ENCODE peak calls at places on chromosome 19, in eight cellular contexts. C is left ventricle myocardium inferior, N is kidney, D is tibial nerve, S is A549, J is hepatocyte, Y is right atrium auricular region, E is gastrocnemius medialis. W is an unnamed sample. For H3K9me3 and H3K4me1, the result is how much of the 10 kb centered on the place peaks cover.

GRCh38 chr19:49738242-49738641 is 24.9 kb downstream of the TSKS start:
- DNase-seq in N (no peak), Y (no peak), J (no peak), C (no peak), S (no peak), E (no peak), D (no peak), W (no peak)

GRCh38 chr19:43789029-43789428 is 8.3 kb upstream of the KCNN4 start:
- DNase-seq in N (no peak), D (no peak), S (peak), J (peak), C (no peak), Y (no peak), E (no peak), W (peak)

GRCh38 chr19:535017-535835 is 3.7 kb downstream of the CDC34 start:
- DNase-seq in S (no peak), C (no peak), N (peak), Y (no peak), E (peak), J (no peak), D (no peak), W (no peak)

GRCh38 chr19:49469828-49470614 is 4.0 kb upstream of the FLT3LG start:
- DNase-seq in Y (no peak), D (no peak), S (peak), E (no peak), J (no peak), N (no peak), C (no peak), W (no peak)

GRCh38 chr19:49660338-49660961 is 5.2 kb downstream of the IRF3 start:
- DNase-seq in Y (no peak), C (no peak), D (no peak), S (no peak), E (no peak), J (no peak), N (no peak), W (no peak)

GRCh38 chr19:57239982-57240310 is 486 bp upstream of the ZNF805 start:
- DNase-seq in C (peak), J (no peak), Y (no peak), E (no peak), D (no peak), S (no peak), N (no peak), W (no peak)

GRCh38 chr19:18701250-18701608 is 17.7 kb downstream of the CRTC1 start:
- DNase-seq in D (no peak), J (no peak), C (no peak), S (no peak), E (no peak), N (no peak), Y (no peak), W (no peak)

GRCh38 chr19:45908956-45909355 is 5.6 kb downstream of the NANOS2 start:
- DNase-seq in N (no peak), S (no peak), C (no peak), E (no peak), Y (no peak), J (no peak), D (no peak), W (no peak)

GRCh38 chr19:287381-287871 is 3.8 kb downstream of the PLPP2 start:
- DNase-seq in C (no peak), S (no peak), D (no peak), Y (no peak), E (no peak), J (no peak), N (no peak), W (no peak)

GRCh38 chr19:48271531-48272151 is 1.8 kb downstream of the ZNF114 start:
- DNase-seq in J (peak), C (peak), S (peak), E (no peak), D (no peak), N (peak), Y (no peak), W (peak)

GRCh38 chr19:14427461-14427860 is 5.6 kb upstream of the PKN1 start:
- DNase-seq in C (no peak), S (no peak), Y (no peak), D (no peak), E (no peak), N (no peak), J (no peak), W (no peak)

GRCh38 chr19:19385900-19386339 is 19.6 kb upstream of the GATAD2A start:
- DNase-seq in E (no peak), C (no peak), S (no peak), D (no peak), N (peak), J (no peak), Y (no peak), W (no peak)

GRCh38 chr19:51607920-51608562 is 22.2 kb downstream of the SIGLEC5 start:
- DNase-seq in C (peak), N (peak), S (peak), J (peak), E (peak), D (peak), Y (no peak), W (peak)

GRCh38 chr19:31500921-31501320 is 151.7 kb upstream of the TSHZ3 start:
- DNase-seq in N (no peak), J (no peak), D (no peak), S (no peak), Y (peak), E (no peak), C (no peak), W (no peak)

GRCh38 chr19:45406957-45407375 is 522 bp downstream of the POLR1G start:
- DNase-seq in S (no peak), D (no peak), E (no peak), N (no peak), C (no peak), Y (no peak), J (peak), W (no peak)

GRCh38 chr19:40989453-40989852 is 1.6 kb upstream of the CYP2B6 start:
- DNase-seq in E (no peak), C (no peak), D (no peak), J (no peak), Y (no peak), S (no peak), N (no peak), W (no peak)

GRCh38 chr19:13881231-13881691 is 4.3 kb downstream of the NANOS3 start:
- DNase-seq in N (no peak), E (no peak), Y (no peak), J (no peak), S (no peak), C (no peak), D (no peak), W (no peak)

GRCh38 chr19:31301306-31301980 is 47.8 kb downstream of the TSHZ3 start:
- DNase-seq in S (no peak), N (no peak), D (no peak), J (no peak), E (no peak), Y (no peak), C (no peak), W (no peak)

GRCh38 chr19:33509774-33510173 is 11.8 kb downstream of the PEPD start:
- DNase-seq in C (no peak), Y (no peak), S (no peak), E (no peak), D (no peak), N (no peak), J (no peak), W (no peak)

GRCh38 chr19:34360354-34360909 is 4.6 kb upstream of the GPI start:
- DNase-seq in C (no peak), D (no peak), N (peak), Y (no peak), E (no peak), S (no peak), J (no peak), W (no peak)

GRCh38 chr19:40363128-40363527 is 14.6 kb downstream of the PLD3 start:
- DNase-seq in C (no peak), N (no peak), D (no peak), J (no peak), E (no peak), Y (no peak), S (no peak), W (no peak)

GRCh38 chr19:11264452-11265176 is 2.3 kb upstream of the DOCK6 start:
- DNase-seq in N (peak), D (no peak), E (no peak), Y (peak), J (peak), C (peak), S (peak), W (peak)

GRCh38 chr19:58395220-58395978 is at the start of gene RNF225:
- DNase-seq in Y (no peak), N (peak), E (no peak), S (peak), D (no peak), C (no peak), J (peak), W (peak)

GRCh38 chr19:46442808-46443450 is 14.2 kb upstream of the PNMA8C start:
- DNase-seq in E (no peak), D (no peak), J (no peak), C (no peak), N (no peak), Y (no peak), S (peak), W (no peak)

GRCh38 chr19:13610042-13610691 is 103.9 kb upstream of the CACNA1A start:
- DNase-seq in C (no peak), S (peak), E (no peak), J (peak), Y (no peak), N (no peak), D (no peak), W (no peak)

GRCh38 chr19:40253611-40254092 is 27.2 kb upstream of the CCNP start:
- DNase-seq in E (no peak), N (peak), Y (no peak), S (no peak), J (no peak), C (no peak), D (no peak), W (no peak)

GRCh38 chr19:45177817-45178261 is at the start of gene TRAPPC6A:
- DNase-seq in C (no peak), S (peak), Y (no peak), E (no peak), J (no peak), D (peak), N (no peak), W (no peak)

GRCh38 chr19:15702590-15702930 is 25.3 kb upstream of the OR10H2 start:
- DNase-seq in E (peak), D (peak), S (peak), Y (peak), N (peak), C (peak), J (no peak), W (peak)
- H3K9me3 ChIP-seq in E (under half), D (under half), S (under half), Y (under half), N (under half), C (under half), J (under half), W (under half)

GRCh38 chr19:5895409-5895808 is 8.2 kb downstream of the NDUFA11 start:
- DNase-seq in J (no peak), E (no peak), S (no peak), D (no peak), N (no peak), Y (no peak), C (no peak), W (no peak)

GRCh38 chr19:5899728-5900526 is 3.7 kb downstream of the NDUFA11 start:
- DNase-seq in Y (no peak), D (no peak), N (no peak), S (no peak), E (no peak), C (no peak), J (no peak), W (no peak)

GRCh38 chr19:5895890-5896289 is 7.7 kb downstream of the NDUFA11 start:
- DNase-seq in J (no peak), E (no peak), Y (no peak), N (no peak), D (no peak), S (no peak), C (no peak), W (no peak)

GRCh38 chr19:5896365-5897076 is 7.1 kb downstream of the NDUFA11 start:
- DNase-seq in S (no peak), D (no peak), N (no peak), C (no peak), E (no peak), Y (no peak), J (no peak), W (no peak)

GRCh38 chr19:5897189-5897969 is 6.2 kb downstream of the NDUFA11 start:
- DNase-seq in E (no peak), D (no peak), S (no peak), C (no peak), J (no peak), N (no peak), Y (no peak), W (no peak)
- TF ChIP-seq CTCF in E (no peak), D (no peak), S (no peak), C (no peak), J (no peak), N (no peak), Y (no peak), W (no peak)

GRCh38 chr19:10112037-10112751 is 701 bp downstream of the P2RY11 start:
- DNase-seq in E (no peak), Y (no peak), J (no peak), S (peak), N (no peak), D (no peak), C (no peak), W (no peak)

GRCh38 chr19:10111405-10111811 is at the start of gene P2RY11:
- DNase-seq in D (no peak), E (no peak), S (no peak), N (no peak), C (no peak), J (no peak), Y (no peak), W (no peak)

GRCh38 chr19:10110972-10111317 is 548 bp upstream of the P2RY11 start:
- DNase-seq in E (no peak), D (no peak), C (no peak), Y (no peak), S (no peak), J (no peak), N (no peak), W (no peak)

GRCh38 chr19:10109528-10109927 is 2.0 kb upstream of the P2RY11 start:
- DNase-seq in C (no peak), Y (no peak), S (no peak), N (no peak), J (no peak), E (no peak), D (no peak), W (no peak)

DNA sequence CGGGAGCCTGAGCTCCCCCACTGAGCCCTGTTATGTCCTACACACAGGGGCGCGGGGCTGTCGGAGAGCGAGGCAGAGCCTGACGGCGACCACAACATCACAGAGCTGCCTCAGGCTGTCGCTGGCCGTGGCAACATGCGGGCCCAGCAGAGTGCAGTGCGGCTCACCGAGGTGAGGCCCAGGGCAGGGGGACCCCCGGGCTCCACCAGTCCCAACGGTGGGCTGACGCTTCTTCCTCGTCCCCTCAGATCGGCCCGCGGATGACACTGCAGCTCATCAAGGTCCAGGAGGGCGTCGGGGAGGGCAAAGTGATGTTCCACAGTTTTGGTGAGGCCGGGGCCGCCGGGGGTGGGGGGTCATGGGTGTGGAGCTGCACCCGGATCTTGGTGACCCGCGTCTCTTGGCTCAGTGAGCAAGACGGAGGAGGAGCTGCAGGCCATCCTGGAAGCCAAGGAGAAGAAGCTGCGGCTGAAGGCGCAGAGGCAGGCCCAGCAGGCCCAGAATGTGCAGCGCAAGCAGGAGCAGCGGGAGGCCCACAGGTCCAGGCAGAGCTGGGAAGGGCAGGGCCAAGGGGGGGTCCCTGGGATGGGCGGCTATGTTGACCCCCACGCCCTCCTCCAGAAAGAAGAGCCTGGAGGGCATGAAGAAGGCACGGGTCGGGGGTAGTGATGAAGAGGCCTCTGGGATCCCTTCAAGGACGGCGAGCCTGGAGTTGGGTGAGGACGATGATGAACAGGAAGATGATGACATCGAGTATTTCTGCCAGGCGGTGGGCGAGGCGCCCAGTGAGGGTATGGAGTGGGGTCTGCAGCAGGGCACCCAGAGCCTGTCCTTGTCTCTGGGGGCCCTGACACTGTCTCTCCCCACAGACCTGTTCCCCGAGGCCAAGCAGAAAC is 1.2 kb upstream of the P2RY11 start:
- DNase-seq in Y (no peak), E (no peak), J (no peak), C (no peak), N (no peak), D (no peak), S (no peak), W (no peak)
- H3K4me1 ChIP-seq in Y (under half), E (under half), J (under half), C (under half), N (under half), D (under half), S (under half), W (under half)

DNA sequence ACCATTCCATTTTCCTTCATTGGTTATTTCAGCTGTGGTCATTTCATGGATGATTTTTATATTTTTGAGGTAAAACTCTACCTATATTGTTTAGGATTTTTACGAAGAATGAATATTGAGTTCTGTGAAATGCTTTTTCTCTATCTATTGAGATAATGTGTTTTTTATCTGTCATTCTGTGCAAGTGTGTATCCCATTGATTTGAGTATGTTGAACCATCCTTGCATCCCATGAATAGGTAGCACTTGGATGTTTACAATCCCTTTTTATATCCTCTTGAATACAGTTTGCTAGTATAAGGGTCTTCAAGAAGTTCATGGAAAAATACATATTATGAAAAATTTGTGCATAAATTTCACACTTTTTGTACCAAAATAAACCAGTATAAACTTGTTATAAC is 9.8 kb upstream of the ZNF525 start:
- DNase-seq in Y (no peak), E (no peak), N (no peak), D (no peak), J (no peak), C (no peak), S (no peak), W (no peak)
- H3K9me3 ChIP-seq in Y (half or more), E (under half), N (half or more), D (under half), J (half or more), C (half or more), S (half or more), W (under half)

GRCh38 chr19:29396925-29397324 is 128.9 kb upstream of the VSTM2B start:
- DNase-seq in Y (no peak), J (no peak), N (no peak), D (no peak), E (no peak), C (no peak), S (no peak), W (no peak)

GRCh38 chr19:29397748-29398147 is 128.0 kb upstream of the VSTM2B start:
- DNase-seq in D (no peak), S (no peak), Y (no peak), E (no peak), C (no peak), J (no peak), N (no peak), W (no peak)

GRCh38 chr19:29390742-29391141 is 135.1 kb upstream of the VSTM2B start:
- DNase-seq in Y (no peak), N (no peak), S (no peak), D (no peak), J (no peak), E (no peak), C (no peak), W (no peak)

GRCh38 chr19:29395712-29396414 is 129.9 kb upstream of the VSTM2B start:
- DNase-seq in C (no peak), D (no peak), Y (no peak), N (no peak), E (no peak), J (no peak), S (no peak), W (no peak)

GRCh38 chr19:29393915-29394460 is 131.8 kb upstream of the VSTM2B start:
- DNase-seq in D (no peak), N (no peak), E (no peak), S (no peak), J (no peak), C (no peak), Y (no peak), W (no peak)
- TF ChIP-seq CTCF in D (no peak), N (no peak), E (no peak), S (no peak), J (no peak), C (no peak), Y (no peak), W (no peak)

DNA sequence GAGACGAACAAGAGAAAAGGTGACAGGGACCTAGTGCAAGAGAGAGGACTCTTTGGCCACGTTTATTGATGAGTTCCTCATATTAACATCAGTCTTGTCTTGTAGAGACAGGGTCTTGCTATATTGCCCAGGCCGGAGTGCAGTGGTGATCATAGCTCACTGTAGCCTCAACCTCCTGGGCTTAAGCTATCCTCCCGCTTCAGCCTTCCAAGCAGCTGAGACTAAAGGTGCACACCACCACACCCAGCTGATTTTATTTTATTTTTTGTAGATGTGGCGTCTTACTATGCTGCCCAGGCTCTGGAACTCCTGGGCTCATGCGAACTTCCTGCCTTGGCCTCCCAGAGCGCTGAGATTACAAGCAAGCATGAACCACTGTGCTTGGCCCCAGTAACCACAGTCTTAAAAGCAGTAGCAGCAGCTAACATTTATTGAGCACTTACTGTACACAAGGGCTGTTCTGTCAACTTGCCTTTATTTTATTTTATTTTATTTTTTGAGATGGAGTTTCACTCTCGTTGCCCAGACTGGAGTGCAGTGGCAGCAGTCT is 1.1 kb upstream of the SH2D3A start:
- DNase-seq in J (no peak), C (no peak), N (no peak), S (no peak), Y (no peak), E (no peak), D (no peak), W (no peak)
- H3K4me1 ChIP-seq in J (under half), C (under half), N (under half), S (under half), Y (under half), E (under half), D (under half), W (under half)

DNA sequence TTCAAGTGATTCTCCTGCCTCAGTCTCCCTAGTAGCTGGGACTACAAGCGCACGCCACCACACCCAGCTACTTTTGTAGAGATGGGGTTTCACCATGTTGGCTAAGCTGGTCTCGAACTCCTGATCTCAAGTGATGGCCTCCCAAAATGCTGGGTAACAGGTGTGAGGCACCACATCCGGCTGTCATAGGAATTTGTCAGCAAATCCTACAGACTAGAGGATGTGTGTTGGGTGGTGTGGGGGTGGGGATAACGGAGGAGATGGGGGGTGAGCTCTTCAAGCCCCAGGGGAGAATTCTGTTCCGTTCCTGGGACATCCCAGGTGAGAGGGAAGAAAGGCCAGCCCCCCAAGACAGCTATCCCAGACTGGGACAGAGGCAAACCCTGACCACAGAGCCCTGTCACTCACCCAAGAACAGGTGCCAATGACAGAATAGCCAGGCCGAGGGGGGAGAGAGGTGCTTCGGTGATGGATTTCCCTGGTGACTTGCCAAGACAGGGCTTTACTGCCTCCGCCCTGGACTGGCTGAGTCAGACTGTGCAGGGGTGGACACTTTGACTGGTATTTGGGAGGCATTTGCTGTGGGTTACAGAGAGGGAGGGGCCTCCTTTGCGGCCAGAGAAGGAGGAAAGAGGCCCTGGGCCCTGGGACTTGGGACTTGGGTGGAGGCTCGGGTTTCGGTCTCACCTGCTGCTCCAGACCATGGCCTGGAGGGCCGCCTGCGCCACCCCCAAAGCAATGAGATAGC is 4.7 kb upstream of the EPS8L1 start:
- DNase-seq in N (no peak), D (no peak), J (peak), S (peak), E (no peak), C (no peak), Y (no peak), W (peak)
- H3K9me3 ChIP-seq in N (under half), D (under half), J (under half), S (under half), E (under half), C (under half), Y (under half), W (under half)